ENCODE peak calls at places on chromosomes 12 and 14, in seven cellular contexts. B is H9, J is trophoblast cell, R is mesendoderm, G is mesenchymal stem cell, X is neuronal stem cell, Y is H1. F is an unnamed sample.

GRCh38 chr12:112964915-112965314 is 13.4 kb upstream of the OAS2 start:
- DNase-seq in X (no peak), J (no peak), B (no peak), G (no peak), Y (no peak), R (no peak), F (no peak)

GRCh38 chr14:54127526-54127925 is 170.9 kb upstream of the BMP4 start:
- DNase-seq in J (no peak), R (no peak), Y (no peak), B (no peak), X (no peak), G (no peak), F (peak; percentile 37)

GRCh38 chr12:47383942-47384341 is 304.2 kb upstream of the AMIGO2 start:
- DNase-seq in G (peak; percentile 10), X (no peak), J (no peak), R (no peak), Y (no peak), B (no peak), F (peak; percentile 90)

GRCh38 chr14:98138666-98139065 is 1133.3 kb downstream of the BCL11B start:
- DNase-seq in Y (peak; percentile 7), R (peak; percentile 78), B (peak; percentile 62), J (peak; percentile 2), X (peak; percentile 43), G (no peak), F (no peak)

GRCh38 chr12:6069452-6070093 is 54.9 kb downstream of the VWF start:
- DNase-seq in J (peak; percentile 41), B (no peak), R (no peak), G (peak; percentile 89), X (no peak), Y (no peak), F (peak; percentile 96)

GRCh38 chr14:51333901-51334432 is 93.9 kb downstream of the TMX1 start:
- DNase-seq in J (no peak), Y (no peak), B (no peak), G (no peak), X (no peak), R (no peak), F (peak; percentile 64)

GRCh38 chr12:65608319-65608916 is 215.9 kb upstream of the HMGA2 start:
- DNase-seq in J (peak; percentile 42), G (no peak), B (no peak), Y (no peak), R (no peak), X (no peak), F (peak; percentile 47)

GRCh38 chr14:103337794-103338193 is 3.8 kb downstream of the EIF5 start:
- DNase-seq in X (no peak), B (no peak), G (no peak), J (no peak), R (no peak), Y (no peak), F (no peak)

GRCh38 chr12:3432176-3432742 is 58.7 kb upstream of the PRMT8 start:
- DNase-seq in X (no peak), J (no peak), R (peak; percentile 79), G (no peak), Y (no peak), B (peak; percentile 86), F (no peak)

GRCh38 chr14:88518592-88519512 is 36.0 kb downstream of the PTPN21 start:
- DNase-seq in R (no peak), J (no peak), B (no peak), Y (no peak), G (peak; percentile 80), X (no peak), F (peak; percentile 88)

GRCh38 chr12:45425426-45425825 is 209.5 kb downstream of the ANO6 start:
- DNase-seq in R (no peak), X (no peak), J (no peak), G (no peak), B (no peak), Y (no peak), F (peak; percentile 78)

GRCh38 chr14:99578541-99579044 is 25.4 kb downstream of the CCDC85C start:
- DNase-seq in Y (no peak), J (peak; percentile 47), B (no peak), G (no peak), R (no peak), X (no peak), F (no peak)

GRCh38 chr12:110739894-110740293 is 2.8 kb downstream of the PPP1CC start:
- DNase-seq in B (no peak), R (no peak), J (no peak), Y (no peak), G (no peak), X (no peak), F (peak; percentile 35)
- H3K4ac ChIP-seq in B (no peak overlapping the region), R (no peak overlapping the region), J (peak overlapping the region; percentile 67), Y (no peak overlapping the region), G (no peak overlapping the region), X (no peak overlapping the region), F (no peak overlapping the region)

DNA sequence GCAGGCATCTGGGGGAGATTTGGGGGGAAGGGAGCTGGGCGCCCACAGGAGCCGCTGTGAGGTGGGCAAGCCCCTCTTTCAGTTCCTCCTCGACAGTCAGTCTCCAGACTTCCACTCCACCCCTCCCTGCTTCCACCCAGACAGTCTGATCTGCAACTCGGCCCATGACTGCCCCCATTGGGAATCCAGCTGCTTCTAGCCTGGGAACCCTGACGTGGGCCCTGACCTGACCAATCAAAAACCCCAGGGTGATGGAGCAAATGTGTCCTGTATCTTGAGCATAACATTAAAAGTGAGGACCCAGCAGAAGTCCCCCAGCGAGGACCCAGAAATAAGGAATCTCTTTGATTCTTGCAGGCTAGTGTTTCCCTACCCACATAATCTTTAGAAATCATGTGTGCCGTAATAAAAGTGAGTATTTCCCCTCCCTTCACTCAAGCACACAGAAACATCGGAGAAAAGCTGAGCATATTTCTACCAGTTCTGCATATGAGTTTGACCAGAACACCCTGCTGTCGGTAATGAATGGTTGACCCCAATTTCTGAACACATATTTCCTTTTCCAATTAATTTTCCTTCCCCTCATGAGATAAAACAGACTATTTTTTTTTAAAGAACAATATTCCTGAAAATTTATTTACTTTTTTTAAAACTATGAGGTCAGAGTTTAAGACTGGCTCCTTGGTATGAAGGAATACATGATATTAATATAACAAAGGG is 6.4 kb downstream of the SSH1 start:
- DNase-seq in X (no peak), R (no peak), Y (no peak), G (peak; percentile 97), B (no peak), J (peak; percentile 36), F (peak; percentile 91)
- H3K4ac ChIP-seq in X (no peak overlapping the region), R (no peak overlapping the region), Y (no peak overlapping the region), G (no peak overlapping the region), B (no peak overlapping the region), J (peak overlapping the region; percentile 44), F (peak overlapping the region; percentile 20)

GRCh38 chr14:34460295-34460694 is 1.7 kb downstream of the SPTSSA start:
- DNase-seq in Y (no peak), X (no peak), B (no peak), G (no peak), J (no peak), R (no peak), F (no peak)
- H3K4ac ChIP-seq in Y (no peak overlapping the region), X (no peak overlapping the region), B (no peak overlapping the region), G (no peak overlapping the region), J (no peak overlapping the region), R (no peak overlapping the region), F (no peak overlapping the region)

DNA sequence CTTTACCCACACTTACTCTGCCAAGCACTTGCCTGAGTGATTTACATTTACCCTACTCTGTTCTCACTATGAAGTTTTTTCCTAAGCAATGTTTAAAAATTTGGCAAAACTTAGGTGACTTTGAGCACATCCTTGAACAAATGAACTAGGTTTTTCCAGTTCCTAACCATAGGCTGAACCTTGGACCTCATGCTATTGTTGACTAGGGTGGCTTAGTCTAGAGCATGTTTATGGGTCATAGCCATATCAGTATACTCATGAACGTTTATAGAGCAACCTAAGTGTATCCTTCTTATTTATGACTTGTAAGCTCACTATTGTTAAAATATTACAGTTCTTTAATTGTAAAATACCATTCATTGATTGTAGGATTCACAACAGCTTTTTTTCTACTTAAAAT is 85.0 kb upstream of the KRR1 start:
- DNase-seq in R (no peak), B (no peak), Y (no peak), J (no peak), G (no peak), X (no peak), F (no peak)
- H3K4ac ChIP-seq in R (no peak overlapping the region), B (no peak overlapping the region), Y (no peak overlapping the region), J (no peak overlapping the region), G (no peak overlapping the region), X (no peak overlapping the region), F (no peak overlapping the region)

GRCh38 chr12:76060111-76060510 is 24.4 kb downstream of the NAP1L1 start:
- DNase-seq in Y (no peak), X (no peak), G (no peak), R (no peak), J (no peak), B (no peak), F (no peak)
- H3K4ac ChIP-seq in Y (no peak overlapping the region), X (no peak overlapping the region), G (no peak overlapping the region), R (no peak overlapping the region), J (no peak overlapping the region), B (no peak overlapping the region), F (no peak overlapping the region)

GRCh38 chr14:75831971-75832370 is 149.8 kb downstream of the TGFB3 start:
- DNase-seq in R (no peak), Y (no peak), B (no peak), X (no peak), G (peak; percentile 33), J (peak; percentile 27), F (peak; percentile 59)
- H3K4ac ChIP-seq in R (no peak overlapping the region), Y (no peak overlapping the region), B (no peak overlapping the region), X (no peak overlapping the region), G (no peak overlapping the region), J (peak overlapping the region; percentile 46), F (peak overlapping the region; percentile 28)

GRCh38 chr12:99271071-99271470 is 376.5 kb upstream of the GARIN6 start:
- DNase-seq in G (peak; percentile 26), X (no peak), J (no peak), R (peak; percentile 40), Y (no peak), B (no peak), F (no peak)
- H3K4ac ChIP-seq in G (no peak overlapping the region), X (no peak overlapping the region), J (no peak overlapping the region), R (no peak overlapping the region), Y (no peak overlapping the region), B (no peak overlapping the region), F (no peak overlapping the region)

F was measured in IMR-90.